ENCODE peak calls at places on chromosomes 2 and 18, in six cellular contexts. S, X, R, E, J and A are unnamed samples.
A peak's percentile ranks its signal among the peaks of the same experiment; 100 is the strongest.

GRCh38 chr2:104091894-104092293 is 762.0 kb upstream of the POU3F3 start:
- DNase-seq in E (no peak), R (no peak), X (no peak), J (no peak), S (peak; percentile 35), A (no peak)

GRCh38 chr2:149725234-149725633 is 137.7 kb upstream of the MMADHC start:
- DNase-seq in E (no peak), R (no peak), X (no peak), S (no peak), J (no peak), A (no peak)

GRCh38 chr2:24342110-24342910 is 18.0 kb downstream of the ITSN2 start:
- DNase-seq in J (peak; percentile 46), E (peak; percentile 54), S (no peak), X (peak; percentile 68), R (no peak), A (no peak)

GRCh38 chr2:233289590-233290424 is 17.8 kb upstream of the SAG start:
- DNase-seq in S (no peak), E (no peak), X (no peak), J (no peak), R (no peak), A (no peak)

GRCh38 chr2:221350621-221351020 is 221.5 kb downstream of the EPHA4 start:
- DNase-seq in X (no peak), R (no peak), J (peak; percentile 9), E (peak; percentile 37), S (no peak), A (peak; percentile 43)

GRCh38 chr2:66771359-66771978 is 336.5 kb downstream of the MEIS1 start:
- DNase-seq in J (peak; percentile 20), S (no peak), R (no peak), X (no peak), E (peak; percentile 12), A (no peak)

GRCh38 chr18:53283708-53284107 is 940.8 kb downstream of the MBD2 start:
- DNase-seq in S (no peak), J (no peak), E (no peak), X (no peak), R (no peak), A (no peak)

GRCh38 chr2:208189782-208190181 is at the start of gene C2orf80:
- DNase-seq in S (peak; percentile 52), X (no peak), E (no peak), R (no peak), J (no peak), A (no peak)

GRCh38 chr2:145752091-145752806 is 1232.3 kb upstream of the ZEB2 start:
- DNase-seq in E (peak; percentile 90), R (no peak), S (peak; percentile 79), J (peak; percentile 82), X (no peak), A (peak; percentile 58)
- H3K4me3 ChIP-seq in E (peak overlapping the region; percentile 64), R (no peak overlapping the region), S (no peak overlapping the region), J (no peak overlapping the region), X (no peak overlapping the region), A (no peak overlapping the region)

DNA sequence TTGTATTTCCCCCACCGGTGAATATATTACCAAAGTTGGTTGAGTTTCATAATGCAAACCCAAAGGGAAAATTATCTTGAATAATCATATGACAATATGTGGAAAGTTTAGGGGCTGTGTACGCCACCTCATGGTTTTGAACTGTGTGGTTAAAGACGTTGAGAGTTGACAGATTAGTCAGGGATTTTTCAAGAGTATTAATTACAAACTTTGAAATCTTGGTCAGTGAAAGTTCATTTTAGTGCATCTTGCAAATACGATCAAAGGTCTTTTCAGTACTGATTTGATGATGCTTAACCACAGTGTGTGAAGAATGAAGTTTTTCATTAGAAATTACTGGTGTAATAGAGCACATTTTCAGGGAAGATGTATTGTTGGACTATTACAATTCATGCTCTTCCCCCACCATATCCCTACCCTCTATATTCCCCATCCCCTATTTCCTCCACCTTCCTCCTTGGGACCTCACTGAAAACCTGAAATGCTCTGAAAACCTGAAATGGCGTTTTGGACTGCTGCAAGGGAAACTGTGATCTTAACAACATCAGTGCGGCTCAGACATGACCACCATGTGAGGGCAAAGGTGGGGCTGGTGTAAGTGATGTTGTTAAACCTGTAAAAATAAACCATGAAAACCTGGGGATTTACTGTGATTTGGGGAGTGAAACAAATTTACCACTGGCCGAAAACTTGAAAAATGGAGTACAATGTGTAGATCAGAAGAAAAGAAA is 4.5 kb upstream of the BCL2L11 start:
- DNase-seq in E (no peak), S (no peak), J (no peak), X (peak; percentile 74), R (no peak), A (no peak)
- H3K27me3 ChIP-seq in E (peaks cover 23% of the 10 kb centered on the region), S (peaks cover 54% of the 10 kb centered on the region), J (peaks cover 50% of the 10 kb centered on the region), X (peaks cover 48% of the 10 kb centered on the region), R (no peaks in the 10 kb centered on the region), A (peaks cover 13% of the 10 kb centered on the region)

GRCh38 chr2:85663684-85664565 is 4.1 kb downstream of the SFTPB start:
- DNase-seq in J (no peak), S (no peak), R (no peak), X (no peak), E (no peak), A (no peak)
- H3K4me3 ChIP-seq in J (no peak overlapping the region), S (no peak overlapping the region), R (no peak overlapping the region), X (no peak overlapping the region), E (no peak overlapping the region), A (no peak overlapping the region)

DNA sequence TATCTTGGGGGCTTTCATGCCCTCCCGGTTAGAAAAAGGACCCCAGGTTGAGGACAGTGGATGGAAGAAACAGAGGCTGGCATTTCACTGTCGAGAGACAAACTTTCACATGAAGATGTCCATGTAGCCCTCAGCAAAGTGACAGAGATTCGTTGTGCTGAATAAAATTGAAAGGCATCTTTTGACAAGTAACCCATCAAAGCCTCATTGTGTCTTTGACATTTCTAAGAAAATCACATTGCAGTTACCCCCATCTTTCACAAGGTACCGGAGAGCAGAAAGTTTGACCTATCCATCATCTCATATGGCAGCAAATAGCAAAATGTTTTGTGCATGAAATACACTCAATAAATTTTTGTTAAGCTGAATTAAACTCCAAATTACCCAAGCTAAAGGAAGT is 2.0 kb upstream of the MBP start:
- DNase-seq in X (no peak), S (no peak), R (no peak), J (no peak), E (no peak), A (no peak)
- H3K27me3 ChIP-seq in X (no peaks in the 10 kb centered on the region), S (peaks cover 41% of the 10 kb centered on the region), R (no peaks in the 10 kb centered on the region), J (no peaks in the 10 kb centered on the region), E (no peaks in the 10 kb centered on the region), A (no peaks in the 10 kb centered on the region)

GRCh38 chr2:105393373-105394055 is 5.3 kb downstream of the FHL2 start:
- DNase-seq in S (no peak), X (no peak), E (peak; percentile 84), J (peak; percentile 97), R (no peak), A (no peak)
- H3K4me3 ChIP-seq in S (no peak overlapping the region), X (no peak overlapping the region), E (peak overlapping the region; percentile 39), J (peak overlapping the region; percentile 30), R (no peak overlapping the region), A (no peak overlapping the region)